ENCODE peak calls at places on chromosome 2, in six cellular contexts. M is H9, Y is IMR-90, H is H1, R is trophoblast cell, G is mesenchymal stem cell. J is an unnamed sample.

GRCh38 chr2:186968277-186968676 is 119.3 kb upstream of the ZSWIM2 start:
- DNase-seq in Y (no peak), M (no peak), R (no peak), G (no peak), H (no peak), J (no peak)

GRCh38 chr2:236167297-236168109 is 683 bp downstream of the GBX2 start:
- DNase-seq in Y (peak), H (peak), R (no peak), M (no peak), G (peak), J (peak)

GRCh38 chr2:42492691-42493467 is 903 bp downstream of the KCNG3 start:
- DNase-seq in Y (no peak), R (no peak), H (peak), M (peak), G (peak), J (no peak)

GRCh38 chr2:231361701-231362588 is 33.6 kb upstream of the B3GNT7 start:
- DNase-seq in M (no peak), H (no peak), R (no peak), Y (no peak), G (no peak), J (no peak)

GRCh38 chr2:47050021-47050760 is 104.9 kb downstream of the STPG4 start:
- DNase-seq in R (no peak), G (no peak), Y (no peak), H (no peak), M (no peak), J (no peak)

GRCh38 chr2:74927617-74928016 is 30.8 kb upstream of the POLE4 start:
- DNase-seq in M (no peak), G (no peak), R (no peak), Y (no peak), H (no peak), J (no peak)

GRCh38 chr2:185144159-185144919 is 546.0 kb downstream of the ZNF804A start:
- DNase-seq in R (no peak), M (no peak), Y (no peak), H (no peak), G (no peak), J (no peak)

GRCh38 chr2:99811544-99811943 is 321.7 kb upstream of the REV1 start:
- DNase-seq in H (no peak), R (peak), M (no peak), G (peak), Y (peak), J (no peak)

GRCh38 chr2:68217729-68218128 is 34.6 kb downstream of the PPP3R1 start:
- DNase-seq in H (no peak), G (no peak), M (no peak), R (no peak), Y (no peak), J (no peak)

GRCh38 chr2:205657579-205657978 is 24.7 kb upstream of the NRP2 start:
- DNase-seq in M (no peak), G (no peak), Y (peak), H (no peak), R (no peak), J (no peak)

GRCh38 chr2:205658572-205658971 is 23.7 kb upstream of the NRP2 start:
- DNase-seq in Y (no peak), G (no peak), H (peak), M (no peak), R (no peak), J (no peak)

GRCh38 chr2:205658068-205658467 is 24.2 kb upstream of the NRP2 start:
- DNase-seq in Y (no peak), M (no peak), G (no peak), R (no peak), H (no peak), J (no peak)

GRCh38 chr2:205660521-205661124 is 21.7 kb upstream of the NRP2 start:
- DNase-seq in Y (peak), H (peak), R (no peak), M (no peak), G (peak), J (no peak)

GRCh38 chr2:205659922-205660321 is 22.4 kb upstream of the NRP2 start:
- DNase-seq in R (no peak), Y (no peak), H (peak), G (no peak), M (no peak), J (no peak)
- H4K91ac ChIP-seq in R (no peak), Y (peak), H (no peak), G (no peak), M (no peak), J (no peak)

GRCh38 chr2:216405588-216405987 is 6.7 kb upstream of the SMARCAL1 start:
- DNase-seq in M (no peak), G (no peak), Y (no peak), R (no peak), H (no peak), J (no peak)

GRCh38 chr2:216404010-216404618 is 8.2 kb upstream of the SMARCAL1 start:
- DNase-seq in M (peak), R (peak), Y (peak), G (peak), H (peak), J (no peak)

GRCh38 chr2:216410550-216410949 is 1.7 kb upstream of the SMARCAL1 start:
- DNase-seq in H (no peak), M (no peak), Y (no peak), R (no peak), G (no peak), J (no peak)

GRCh38 chr2:216408426-216409315 is 3.6 kb upstream of the SMARCAL1 start:
- DNase-seq in G (no peak), H (peak), Y (no peak), M (peak), R (no peak), J (no peak)

DNA sequence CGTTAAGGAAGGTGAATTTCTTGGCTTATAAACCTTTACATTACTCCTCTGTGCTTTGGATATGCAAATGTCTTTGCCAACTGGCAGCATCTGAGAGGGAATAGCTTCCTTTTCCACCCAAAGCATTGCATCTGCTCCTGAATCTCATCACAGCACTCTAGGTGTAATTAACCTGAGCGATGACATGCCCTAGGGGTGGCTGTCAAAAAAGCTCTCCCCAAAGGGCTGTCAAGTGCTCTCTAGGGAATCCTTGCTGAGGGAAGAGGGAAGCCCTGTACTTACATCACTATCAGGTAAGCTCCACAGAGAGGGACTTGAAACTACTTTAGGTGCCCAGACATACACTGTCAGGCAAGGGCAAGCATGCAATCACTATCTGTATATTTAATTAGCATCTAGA is 5.4 kb upstream of the SMARCAL1 start:
- DNase-seq in H (no peak), M (no peak), G (no peak), R (no peak), Y (no peak), J (no peak)
- H3K14ac ChIP-seq in H (no peak), M (no peak), G (no peak), R (no peak), Y (no peak), J (no peak)

GRCh38 chr2:72938455-72938854 is 21.1 kb downstream of the EMX1 start:
- DNase-seq in H (no peak), Y (no peak), R (no peak), M (no peak), G (no peak), J (no peak)
- H4K91ac ChIP-seq in H (no peak), Y (no peak), R (no peak), M (no peak), G (no peak), J (no peak)

DNA sequence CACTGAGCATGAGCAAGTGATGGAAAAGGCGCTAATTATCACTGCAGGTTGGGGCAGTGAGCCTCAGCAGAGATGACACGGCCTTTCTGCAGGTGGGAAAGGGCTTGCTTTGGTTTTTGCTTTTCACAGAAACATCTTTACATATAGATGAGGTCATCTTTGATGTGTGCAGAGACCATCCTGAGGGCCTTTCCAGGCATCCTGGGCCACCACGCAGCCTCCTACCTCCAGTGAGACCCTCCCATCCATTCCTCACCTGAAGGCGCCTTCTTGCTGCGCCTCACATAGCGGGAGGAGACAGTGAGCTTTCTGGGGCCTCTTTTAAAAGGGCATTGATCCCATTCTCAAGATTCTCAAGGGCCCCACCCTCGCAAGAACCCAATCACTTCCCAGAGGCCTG is 235.3 kb upstream of the RAB6C start:
- DNase-seq in G (no peak), M (no peak), R (no peak), Y (no peak), H (no peak), J (no peak)
- H3K14ac ChIP-seq in G (no peak), M (no peak), R (no peak), Y (no peak), H (no peak), J (no peak)

DNA sequence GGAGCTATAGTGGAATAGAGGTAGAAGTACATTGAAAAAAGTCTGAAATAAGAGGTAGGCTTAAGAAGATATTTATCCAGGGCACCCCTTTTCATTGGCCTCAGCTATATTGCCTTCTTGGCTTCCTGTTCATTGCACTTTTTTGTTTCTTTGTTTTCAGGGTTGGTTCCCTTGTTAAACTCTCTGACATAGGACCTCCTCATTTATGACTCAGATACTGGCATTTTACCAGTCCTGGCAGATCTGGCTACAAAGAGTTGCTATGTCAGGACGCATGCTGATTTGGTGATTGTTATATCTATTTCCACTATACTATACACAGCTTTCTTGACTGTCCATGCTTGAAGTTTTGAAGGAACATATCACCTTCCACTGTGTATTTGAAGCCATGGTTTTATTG is 60.0 kb downstream of the GCA start:
- DNase-seq in R (no peak), G (peak), Y (peak), H (no peak), M (no peak), J (no peak)
- H4K91ac ChIP-seq in R (no peak), G (no peak), Y (no peak), H (no peak), M (no peak), J (no peak)